ENCODE peak calls at places on chromosomes 12 and 14, in five cellular contexts. W is SK-MEL-5; I is stimulated activated CD4-positive, alpha-beta T cell treated with anti-CD3 and anti-CD28 coated beads, Interleukin-1b, Interleukin-23, amount 100 ng/mL, for 48 hours; J is GM03348; O is mucosa of descending colon. Z is an unnamed sample.

GRCh38 chr12:51196547-51196946 is 21.3 kb downstream of the POU6F1 start:
- DNase-seq in I (no peak), J (no peak), W (no peak), O (no peak), Z (no peak)

GRCh38 chr12:115355301-115355700 is 671.3 kb upstream of the TBX3 start:
- DNase-seq in J (no peak), I (no peak), O (no peak), W (no peak), Z (no peak)

GRCh38 chr12:5580911-5581488 is 149.1 kb downstream of the NTF3 start:
- DNase-seq in J (peak), I (no peak), O (no peak), W (no peak), Z (no peak)

GRCh38 chr14:49582211-49582977 is 3.8 kb downstream of the RPS29 start:
- DNase-seq in I (no peak), W (no peak), O (no peak), J (no peak), Z (no peak)

GRCh38 chr12:47228802-47229201 is 149.0 kb upstream of the AMIGO2 start:
- DNase-seq in I (no peak), J (no peak), W (no peak), O (no peak), Z (no peak)

GRCh38 chr12:26116829-26117228 is 8.0 kb downstream of the BHLHE41 start:
- DNase-seq in J (no peak), I (no peak), W (no peak), O (no peak), Z (no peak)

GRCh38 chr12:116916122-116916521 is 5.4 kb downstream of the FBXW8 start:
- DNase-seq in I (no peak), W (no peak), J (peak), O (no peak), Z (no peak)

GRCh38 chr12:131729254-131729955 is 18.5 kb downstream of the SFSWAP start:
- DNase-seq in W (no peak), I (no peak), O (no peak), J (no peak), Z (no peak)

GRCh38 chr14:26204954-26205479 is 392.8 kb downstream of the NOVA1 start:
- DNase-seq in J (peak), I (no peak), W (no peak), O (peak), Z (peak)

GRCh38 chr12:100138048-100138907 is 4.4 kb downstream of the BLTP3B start:
- DNase-seq in J (peak), O (no peak), I (no peak), W (peak), Z (peak)

GRCh38 chr14:78530078-78530477 is 359.9 kb downstream of the NRXN3 start:
- DNase-seq in O (peak), I (no peak), J (no peak), W (peak), Z (peak)

GRCh38 chr14:49999216-49999761 is 106.4 kb downstream of the ARF6 start:
- DNase-seq in J (peak), I (peak), O (peak), W (peak), Z (no peak)

GRCh38 chr12:116551619-116551951 is 7.6 kb upstream of the MAP1LC3B2 start:
- DNase-seq in O (no peak), I (no peak), J (no peak), W (no peak), Z (no peak)

GRCh38 chr14:56195727-56196126 is 77.5 kb downstream of the PELI2 start:
- DNase-seq in O (peak), I (peak), J (peak), W (no peak), Z (no peak)

GRCh38 chr12:102690267-102690666 is 209.9 kb upstream of the IGF1 start:
- DNase-seq in J (no peak), I (no peak), W (peak), O (no peak), Z (peak)

GRCh38 chr14:74945852-74946658 is 9.3 kb downstream of the PGF start:
- DNase-seq in J (peak), W (peak), O (peak), I (peak), Z (peak)

GRCh38 chr14:38248629-38249028 is 7.3 kb downstream of the CLEC14A start:
- DNase-seq in W (peak), I (no peak), O (no peak), J (no peak), Z (no peak)

GRCh38 chr12:62934799-62935674 is at the start of gene PPM1H:
- DNase-seq in J (peak), O (peak), W (peak), I (peak), Z (peak)

GRCh38 chr12:80607361-80608135 is 99.9 kb upstream of the MYF6 start:
- DNase-seq in J (no peak), W (peak), I (no peak), O (no peak), Z (no peak)

GRCh38 chr12:6563448-6564050 is 4.5 kb downstream of the NOP2 start:
- DNase-seq in J (peak), I (peak), O (peak), W (peak), Z (peak)

Z was measured in HAP-1.